ENCODE peak calls at places on chromosome 14, in six cellular contexts. W is heart right ventricle, B is NCI-H510A treated with DMSO at 0.1 percent for 48 hours, K is foreskin fibroblast, Z is AG09309, D is Ammon's horn. C is an unnamed sample.

GRCh38 chr14:21525571-21525970 is 575 bp downstream of the SALL2 start:
- DNase-seq in W (no peak), B (peak), K (no peak), Z (no peak), D (peak), C (peak)

GRCh38 chr14:67510121-67510520 is 21.6 kb upstream of the TMEM229B start:
- DNase-seq in W (no peak), B (no peak), K (peak), Z (no peak), D (no peak), C (no peak)

GRCh38 chr14:99035712-99036593 is 236.0 kb downstream of the BCL11B start:
- DNase-seq in W (peak), B (no peak), K (peak), Z (peak), D (peak), C (peak)

GRCh38 chr14:69994002-69994401 is 114.8 kb downstream of the SMOC1 start:
- DNase-seq in W (peak), B (no peak), K (no peak), Z (no peak), D (no peak), C (no peak)

GRCh38 chr14:64518229-64518628 is 13.7 kb downstream of the ZBTB1 start:
- DNase-seq in W (no peak), B (peak), K (no peak), Z (no peak), D (no peak), C (no peak)

GRCh38 chr14:49879683-49880204 is 13.1 kb upstream of the ARF6 start:
- DNase-seq in W (peak), B (peak), K (no peak), Z (no peak), D (no peak), C (peak)

GRCh38 chr14:70013269-70013873 is 134.2 kb downstream of the SMOC1 start:
- DNase-seq in W (no peak), B (no peak), K (no peak), Z (no peak), D (no peak), C (peak)

GRCh38 chr14:100775351-100775830 is 48.7 kb downstream of the DLK1 start:
- DNase-seq in W (no peak), B (no peak), K (no peak), Z (no peak), D (no peak), C (no peak)

GRCh38 chr14:21346532-21347135 is 37.2 kb downstream of the SUPT16H start:
- DNase-seq in W (no peak), B (no peak), K (peak), Z (peak), D (no peak), C (no peak)

GRCh38 chr14:25009891-25010290 is 40.1 kb downstream of the STXBP6 start:
- DNase-seq in W (no peak), B (no peak), K (peak), Z (peak), D (no peak), C (no peak)

GRCh38 chr14:34874386-34875030 is 652 bp downstream of the BAZ1A start:
- DNase-seq in W (peak), B (peak), K (peak), Z (no peak), D (peak), C (peak)